ENCODE peak calls at places on chromosomes 13 and 19, in nine cellular contexts. G is HCT116; Q is MM.1S; B is CD8-positive, alpha-beta T cell; X is cardiac muscle cell; O is left ventricle myocardium inferior; A is CD4-positive, CD25-positive, alpha-beta regulatory T cell; I is aorta; Y is PC-3. V is an unnamed sample. For H3K4me1, the result is how much of the 10 kb centered on the place peaks cover.

GRCh38 chr13:98172570-98173405 is 4.3 kb downstream of the RNF113B start:
- DNase-seq in G (no peak), Q (no peak), B (no peak), X (no peak), O (no peak), A (no peak), I (no peak), Y (peak), V (no peak)

GRCh38 chr13:94345374-94346195 is 133.9 kb downstream of the DCT start:
- DNase-seq in G (no peak), Q (no peak), B (no peak), X (peak), O (no peak), A (peak), I (no peak), Y (peak), V (no peak)

GRCh38 chr13:30880756-30881155 is 25.3 kb upstream of the MEDAG start:
- DNase-seq in G (no peak), Q (no peak), B (no peak), X (no peak), O (no peak), A (no peak), I (no peak), Y (peak), V (no peak)

GRCh38 chr19:898663-899062 is 5.4 kb downstream of the RNU6-9 start:
- DNase-seq in G (no peak), Q (no peak), B (no peak), X (no peak), O (no peak), A (no peak), I (no peak), Y (no peak), V (peak)

GRCh38 chr13:43237616-43238015 is 214.2 kb downstream of the DNAJC15 start:
- DNase-seq in G (no peak), Q (no peak), B (no peak), X (no peak), O (no peak), A (no peak), I (no peak), Y (no peak), V (no peak)

GRCh38 chr13:110964229-110965037 is 49.6 kb upstream of the ANKRD10 start:
- DNase-seq in G (no peak), Q (no peak), B (no peak), X (no peak), O (no peak), A (no peak), I (no peak), Y (no peak), V (no peak)

GRCh38 chr19:47158367-47158791 is 27.7 kb downstream of the SAE1 start:
- DNase-seq in G (no peak), Q (no peak), B (no peak), X (no peak), O (no peak), A (no peak), I (no peak), Y (no peak), V (no peak)

GRCh38 chr19:57434386-57435061 is 601 bp upstream of the ZNF749 start:
- DNase-seq in G (no peak), Q (no peak), B (peak), X (no peak), O (no peak), A (no peak), I (no peak), Y (no peak), V (no peak)

GRCh38 chr13:31587696-31588266 is 151.5 kb upstream of the RXFP2 start:
- DNase-seq in G (no peak), Q (no peak), B (no peak), X (no peak), O (no peak), A (no peak), I (no peak), Y (no peak), V (no peak)

DNA sequence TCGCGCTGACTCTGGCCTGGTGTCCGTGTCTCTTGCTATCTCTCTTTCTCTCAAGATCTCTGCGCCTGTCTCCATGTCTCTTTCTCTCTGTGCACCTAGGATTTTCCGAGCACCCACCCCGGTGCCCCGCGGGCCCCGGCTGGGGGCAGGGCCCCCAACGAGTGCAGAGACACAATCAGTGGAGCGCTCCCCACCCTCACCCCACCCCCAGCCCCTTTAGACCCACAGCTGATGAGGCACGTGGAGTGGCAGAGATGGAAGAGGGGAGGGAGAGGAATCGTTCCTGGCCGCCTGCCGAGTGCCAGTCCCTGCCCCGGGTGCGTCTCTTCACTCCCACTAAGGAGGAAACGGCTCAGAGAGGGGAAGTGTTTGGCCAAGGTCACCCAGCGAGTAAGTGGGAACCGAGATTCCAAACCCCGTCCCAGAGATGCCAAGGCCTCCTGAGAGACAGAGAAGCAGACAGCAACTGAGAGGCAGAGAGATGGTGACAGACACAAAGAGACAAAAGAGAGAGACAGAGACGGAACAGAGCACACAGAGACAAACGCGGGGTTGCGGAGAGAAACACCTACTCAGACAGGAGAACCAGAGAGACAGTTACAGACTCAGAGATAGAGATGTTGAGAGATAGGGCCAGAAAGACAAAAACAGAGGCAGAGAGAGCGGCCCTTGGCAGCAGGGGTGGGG is 626 bp upstream of the BCL3 start:
- DNase-seq in G (no peak), Q (no peak), B (peak), X (peak), O (peak), A (no peak), I (peak), Y (peak), V (peak)
- H3K4me1 ChIP-seq in G (half or more), Q (under half), B (under half), X (under half), O (half or more), A (half or more), I (under half), Y (half or more), V (under half)

GRCh38 chr13:64338671-64339070 is 2891.5 kb downstream of the PCDH9 start:
- DNase-seq in G (no peak), Q (no peak), B (no peak), X (no peak), O (no peak), A (no peak), I (no peak), Y (no peak), V (no peak)

GRCh38 chr13:64333888-64334287 is 2896.2 kb downstream of the PCDH9 start:
- DNase-seq in G (no peak), Q (no peak), B (no peak), X (no peak), O (no peak), A (no peak), I (no peak), Y (no peak), V (no peak)

GRCh38 chr13:64339373-64340063 is 2890.6 kb downstream of the PCDH9 start:
- DNase-seq in G (no peak), Q (no peak), B (no peak), X (no peak), O (no peak), A (no peak), I (no peak), Y (no peak), V (no peak)
- H3K4me1 ChIP-seq in G (under half), Q (under half), B (under half), X (under half), O (under half), A (under half), I (under half), Y (under half), V (under half)

GRCh38 chr19:5953034-5953589 is 24.8 kb downstream of the RANBP3 start:
- DNase-seq in G (no peak), Q (no peak), B (no peak), X (no peak), O (no peak), A (no peak), I (no peak), Y (no peak), V (no peak)
- H3K4me1 ChIP-seq in G (under half), Q (half or more), B (half or more), X (half or more), O (half or more), A (half or more), I (under half), Y (under half), V (under half)

GRCh38 chr19:15702590-15702930 is 25.3 kb upstream of the OR10H2 start:
- DNase-seq in G (peak), Q (peak), B (peak), X (no peak), O (peak), A (no peak), I (peak), Y (peak), V (peak)

GRCh38 chr19:15696654-15697194 is 23.8 kb downstream of the CYP4F12 start:
- DNase-seq in G (no peak), Q (no peak), B (no peak), X (no peak), O (no peak), A (no peak), I (no peak), Y (no peak), V (no peak)

DNA sequence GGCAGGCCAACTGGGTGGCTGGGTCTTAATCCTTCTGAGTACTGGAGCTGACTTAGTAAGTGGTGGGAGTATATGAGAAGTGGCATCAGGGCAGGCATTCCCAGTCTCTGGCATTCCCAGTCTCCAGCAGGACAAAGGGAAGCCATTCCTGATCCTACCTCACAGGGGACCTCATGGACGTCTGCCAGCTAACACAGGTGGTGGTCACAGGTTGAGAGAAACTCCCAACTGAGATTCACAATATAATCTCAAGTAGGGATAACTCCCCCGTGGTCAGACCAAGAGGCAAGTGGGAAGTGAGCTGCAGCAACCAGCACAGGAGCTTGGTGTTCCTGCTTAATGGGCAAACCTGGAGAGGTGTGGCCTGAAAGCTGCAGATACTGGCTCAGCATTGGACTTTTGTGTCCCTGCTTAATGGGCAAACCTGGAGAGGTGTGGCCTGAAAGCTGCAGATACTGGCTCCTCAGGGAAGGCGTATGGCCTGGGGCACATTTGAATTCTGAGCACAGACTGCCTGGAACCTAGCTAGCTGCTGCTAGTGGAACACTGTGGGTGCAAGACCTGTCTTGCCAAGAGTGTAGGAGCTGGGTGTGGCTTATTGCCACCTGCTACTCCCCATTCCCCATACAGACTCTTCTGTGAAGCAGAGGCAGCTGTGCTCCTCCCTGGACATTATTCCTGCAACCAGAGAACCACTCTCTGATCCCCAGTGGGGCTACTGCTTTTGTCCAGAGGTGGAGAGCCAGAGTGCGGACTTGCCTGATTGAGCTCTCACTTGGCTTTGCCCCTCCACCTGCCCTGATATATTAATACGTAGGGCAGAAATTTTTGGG is 25.9 kb upstream of the OR10H2 start:
- DNase-seq in G (no peak), Q (no peak), B (no peak), X (no peak), O (no peak), A (no peak), I (no peak), Y (no peak), V (peak)
- H3K4me1 ChIP-seq in G (under half), Q (under half), B (under half), X (under half), O (under half), A (under half), I (under half), Y (under half), V (under half)

DNA sequence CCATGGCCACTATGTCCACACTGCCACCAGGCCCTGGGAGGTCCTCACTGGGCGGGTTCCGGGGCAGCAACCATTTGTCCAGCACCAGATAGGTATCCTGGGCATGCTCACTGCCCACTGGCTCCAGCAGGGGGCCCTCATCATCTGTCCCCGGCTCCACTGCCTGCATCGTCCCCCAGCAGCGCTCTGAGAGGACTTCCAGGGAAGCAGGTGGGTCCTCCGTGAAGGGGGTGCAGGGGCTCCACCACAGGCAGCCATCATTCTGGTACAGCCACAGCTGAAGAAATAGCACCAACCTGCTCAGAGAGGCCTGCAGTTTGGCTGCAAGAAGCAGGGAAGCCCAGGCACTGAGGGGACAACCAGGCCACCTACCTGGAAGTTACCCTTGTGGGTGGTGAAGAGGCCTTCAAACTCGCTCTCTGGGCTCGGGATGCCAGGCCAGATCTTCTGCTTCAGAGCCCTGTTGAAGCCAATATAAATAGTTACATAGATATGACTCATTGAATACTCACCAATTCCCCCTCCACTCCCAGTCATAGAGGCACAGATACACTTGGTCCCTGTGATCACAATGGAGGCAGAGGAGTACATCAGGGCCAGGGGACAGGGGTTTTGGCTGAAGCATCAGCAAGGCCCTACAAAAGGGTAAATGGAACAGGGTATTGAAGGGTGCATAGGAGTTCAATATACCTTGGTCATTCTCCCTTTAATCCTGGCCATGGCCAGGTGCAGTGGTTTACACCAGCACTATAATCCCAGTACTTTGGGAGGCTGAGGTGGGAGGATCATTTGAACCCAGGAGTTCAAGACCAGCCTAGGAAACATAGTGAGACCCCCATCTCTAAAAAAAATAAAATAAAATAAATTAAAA is 4.1 kb downstream of the SWSAP1 start:
- DNase-seq in G (no peak), Q (no peak), B (no peak), X (peak), O (peak), A (no peak), I (no peak), Y (peak), V (peak)
- H3K4me1 ChIP-seq in G (half or more), Q (under half), B (half or more), X (under half), O (half or more), A (half or more), I (under half), Y (half or more), V (under half)

GRCh38 chr19:55385236-55385748 is 440 bp upstream of the RPL28 start:
- DNase-seq in G (peak), Q (peak), B (peak), X (peak), O (peak), A (peak), I (peak), Y (peak), V (peak)
- H3K4me1 ChIP-seq in G (under half), Q (under half), B (half or more), X (under half), O (half or more), A (half or more), I (under half), Y (under half), V (under half)

GRCh38 chr19:42131149-42132029 is 857 bp downstream of the POU2F2 start:
- DNase-seq in G (no peak), Q (no peak), B (no peak), X (no peak), O (no peak), A (no peak), I (no peak), Y (no peak), V (no peak)

GRCh38 chr19:42132851-42133528 is 744 bp upstream of the POU2F2 start:
- DNase-seq in G (peak), Q (peak), B (peak), X (peak), O (peak), A (peak), I (peak), Y (peak), V (peak)

GRCh38 chr19:42135836-42136235 is 3.6 kb upstream of the POU2F2 start:
- DNase-seq in G (no peak), Q (peak), B (no peak), X (no peak), O (no peak), A (no peak), I (no peak), Y (no peak), V (no peak)

GRCh38 chr19:42132030-42132628 is at the start of gene POU2F2:
- DNase-seq in G (no peak), Q (peak), B (peak), X (no peak), O (peak), A (peak), I (peak), Y (no peak), V (no peak)

GRCh38 chr19:42134671-42135070 is 2.4 kb upstream of the POU2F2 start:
- DNase-seq in G (no peak), Q (no peak), B (no peak), X (no peak), O (no peak), A (no peak), I (no peak), Y (no peak), V (no peak)
- H3K4me1 ChIP-seq in G (under half), Q (under half), B (half or more), X (under half), O (under half), A (half or more), I (under half), Y (under half), V (under half)

GRCh38 chr13:99307648-99308339 is 595 bp upstream of the GPR183 start:
- DNase-seq in G (no peak), Q (no peak), B (no peak), X (peak), O (no peak), A (no peak), I (no peak), Y (peak), V (peak)
- H3K4me1 ChIP-seq in G (under half), Q (under half), B (half or more), X (under half), O (under half), A (half or more), I (under half), Y (under half), V (under half)